ENCODE peak calls at places on chromosomes 3 and 15, in eight cellular contexts. C, A, K, R, G, Y, X and Z are unnamed samples.

GRCh38 chr15:70045045-70045444 is 52.7 kb downstream of the TLE3 start:
- DNase-seq in C (no peak), A (no peak), K (peak; percentile 60), R (no peak), G (no peak), Y (no peak), X (no peak), Z (no peak)

GRCh38 chr3:52218454-52218853 is 7.0 kb downstream of the TLR9 start:
- DNase-seq in C (no peak), A (no peak), K (no peak), R (no peak), G (no peak), Y (no peak), X (no peak), Z (no peak)

GRCh38 chr15:101017935-101018849 is 99.0 kb downstream of the LRRK1 start:
- DNase-seq in C (no peak), A (no peak), K (peak; percentile 26), R (no peak), G (no peak), Y (no peak), X (no peak), Z (no peak)

GRCh38 chr3:194575484-194576210 is 57.6 kb downstream of the TMEM44 start:
- DNase-seq in C (peak; percentile 52), A (no peak), K (peak; percentile 87), R (no peak), G (no peak), Y (no peak), X (no peak), Z (no peak)

GRCh38 chr3:44932986-44933944 is 42.7 kb downstream of the ZDHHC3 start:
- DNase-seq in C (no peak), A (no peak), K (no peak), R (no peak), G (no peak), Y (no peak), X (no peak), Z (no peak)

GRCh38 chr3:60651799-60652198 is 599.5 kb downstream of the FHIT start:
- DNase-seq in C (no peak), A (no peak), K (no peak), R (no peak), G (no peak), Y (no peak), X (no peak), Z (no peak)

GRCh38 chr3:12730511-12731234 is 28.4 kb downstream of the TMEM40 start:
- DNase-seq in C (no peak), A (no peak), K (peak; percentile 58), R (no peak), G (no peak), Y (peak; percentile 56), X (no peak), Z (peak; percentile 80)

GRCh38 chr15:77497108-77497737 is 76.5 kb downstream of the HMG20A start:
- DNase-seq in C (no peak), A (no peak), K (peak; percentile 77), R (peak; percentile 66), G (no peak), Y (peak; percentile 63), X (no peak), Z (no peak)

GRCh38 chr3:33789183-33789954 is 9.1 kb upstream of the PDCD6IP start:
- DNase-seq in C (peak; percentile 37), A (no peak), K (no peak), R (no peak), G (no peak), Y (no peak), X (no peak), Z (no peak)

GRCh38 chr15:63504979-63505841 is 817 bp downstream of the USP3 start:
- DNase-seq in C (peak; percentile 70), A (peak; percentile 81), K (peak; percentile 84), R (peak; percentile 78), G (no peak), Y (peak; percentile 48), X (peak; percentile 83), Z (peak; percentile 78)

GRCh38 chr3:106822204-106822603 is 555.0 kb upstream of the CCDC54 start:
- DNase-seq in C (no peak), A (no peak), K (no peak), R (no peak), G (no peak), Y (no peak), X (no peak), Z (no peak)

GRCh38 chr15:68791431-68792283 is 29.0 kb downstream of the ANP32A start:
- DNase-seq in C (peak; percentile 36), A (peak; percentile 40), K (no peak), R (no peak), G (no peak), Y (no peak), X (peak; percentile 68), Z (no peak)

GRCh38 chr3:43754316-43754715 is 63.6 kb downstream of the ABHD5 start:
- DNase-seq in C (no peak), A (no peak), K (peak; percentile 56), R (no peak), G (no peak), Y (peak; percentile 48), X (no peak), Z (no peak)

GRCh38 chr15:80856400-80856799 is 77.2 kb downstream of the CEMIP start:
- DNase-seq in C (peak; percentile 63), A (peak; percentile 16), K (no peak), R (peak; percentile 63), G (no peak), Y (peak; percentile 44), X (no peak), Z (peak; percentile 60)

GRCh38 chr15:101161656-101162055 is 90.2 kb downstream of the CHSY1 start:
- DNase-seq in C (no peak), A (no peak), K (no peak), R (no peak), G (no peak), Y (no peak), X (no peak), Z (no peak)

GRCh38 chr3:179768080-179768479 is 115.2 kb downstream of the USP13 start:
- DNase-seq in C (peak; percentile 82), A (no peak), K (peak; percentile 73), R (peak; percentile 79), G (no peak), Y (no peak), X (no peak), Z (no peak)

GRCh38 chr15:99014803-99015676 is 7.4 kb upstream of the PGPEP1L start:
- DNase-seq in C (peak; percentile 88), A (no peak), K (peak; percentile 72), R (peak; percentile 78), G (peak; percentile 36), Y (peak; percentile 74), X (peak; percentile 73), Z (no peak)

DNA sequence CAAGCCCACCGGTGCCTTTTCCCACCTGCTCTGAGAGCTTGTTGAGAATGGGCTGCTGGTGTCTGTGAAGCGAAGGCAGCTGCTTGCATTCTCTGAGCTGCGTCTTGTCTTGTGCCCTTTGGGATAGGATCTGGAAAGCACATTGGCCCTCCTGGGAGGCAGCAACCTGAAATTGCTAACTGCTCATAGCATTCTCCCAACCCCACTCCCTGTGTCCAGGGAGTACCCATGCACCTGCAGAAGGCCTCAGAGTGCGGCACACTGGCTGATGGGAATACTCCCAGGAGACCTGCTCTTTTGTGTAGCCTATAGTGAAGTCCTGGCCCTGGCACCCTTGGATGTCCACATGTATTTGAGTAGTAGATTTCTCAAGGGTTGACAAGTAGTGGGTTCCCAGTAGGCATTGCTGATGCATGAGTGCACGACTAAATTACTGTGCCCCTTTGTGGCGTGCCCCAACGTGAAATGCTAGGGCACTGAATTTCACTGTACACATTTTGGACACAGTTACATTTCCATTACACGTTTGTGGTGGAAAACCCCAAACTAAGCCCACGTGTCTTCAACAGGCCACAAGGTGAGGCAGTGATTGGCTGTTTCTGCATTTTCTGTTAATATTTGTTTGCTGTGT is 3.7 kb downstream of the EPHB1 start:
- DNase-seq in C (no peak), A (no peak), K (no peak), R (no peak), G (no peak), Y (no peak), X (no peak), Z (no peak)
- H3K9me2 ChIP-seq in C (no peaks in the 10 kb centered on the region), A (no peaks in the 10 kb centered on the region), K (no peaks in the 10 kb centered on the region), R (no peaks in the 10 kb centered on the region), G (no peaks in the 10 kb centered on the region), Y (no peaks in the 10 kb centered on the region), X (no peaks in the 10 kb centered on the region), Z (no peaks in the 10 kb centered on the region)

DNA sequence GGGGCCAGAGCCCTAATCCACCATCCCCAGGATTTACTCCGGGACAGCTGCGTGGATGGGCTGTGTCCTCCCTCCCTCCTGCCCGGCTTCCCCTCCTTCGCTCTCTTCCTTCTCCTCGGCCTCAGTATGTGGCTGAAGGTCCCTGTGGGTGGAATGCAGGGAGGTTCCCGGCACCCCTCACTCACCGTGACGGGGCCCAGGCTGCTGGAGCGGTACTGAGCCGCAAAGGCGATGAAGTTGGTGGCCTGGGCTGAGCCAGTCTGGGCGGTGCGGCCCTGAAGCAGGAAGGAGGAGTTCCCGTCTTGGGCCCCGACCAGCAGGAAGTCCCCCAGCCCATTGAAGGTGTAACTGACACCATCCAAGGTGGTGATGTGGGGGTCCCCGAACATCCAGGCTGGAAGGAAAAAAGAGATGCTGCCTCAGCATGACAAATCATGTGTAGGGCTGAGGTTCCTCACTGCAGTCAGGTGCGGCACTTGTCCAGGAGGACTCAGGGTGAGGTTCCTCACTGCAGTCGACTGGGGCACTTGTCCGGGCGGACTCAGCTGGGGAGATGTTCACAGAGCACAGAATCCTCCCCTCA is 42.6 kb downstream of the MUC20 start:
- DNase-seq in C (no peak), A (no peak), K (no peak), R (peak; percentile 26), G (no peak), Y (no peak), X (no peak), Z (peak; percentile 21)
- H3K9me2 ChIP-seq in C (no peaks in the 10 kb centered on the region), A (no peaks in the 10 kb centered on the region), K (no peaks in the 10 kb centered on the region), R (no peaks in the 10 kb centered on the region), G (no peaks in the 10 kb centered on the region), Y (no peaks in the 10 kb centered on the region), X (no peaks in the 10 kb centered on the region), Z (no peaks in the 10 kb centered on the region)

DNA sequence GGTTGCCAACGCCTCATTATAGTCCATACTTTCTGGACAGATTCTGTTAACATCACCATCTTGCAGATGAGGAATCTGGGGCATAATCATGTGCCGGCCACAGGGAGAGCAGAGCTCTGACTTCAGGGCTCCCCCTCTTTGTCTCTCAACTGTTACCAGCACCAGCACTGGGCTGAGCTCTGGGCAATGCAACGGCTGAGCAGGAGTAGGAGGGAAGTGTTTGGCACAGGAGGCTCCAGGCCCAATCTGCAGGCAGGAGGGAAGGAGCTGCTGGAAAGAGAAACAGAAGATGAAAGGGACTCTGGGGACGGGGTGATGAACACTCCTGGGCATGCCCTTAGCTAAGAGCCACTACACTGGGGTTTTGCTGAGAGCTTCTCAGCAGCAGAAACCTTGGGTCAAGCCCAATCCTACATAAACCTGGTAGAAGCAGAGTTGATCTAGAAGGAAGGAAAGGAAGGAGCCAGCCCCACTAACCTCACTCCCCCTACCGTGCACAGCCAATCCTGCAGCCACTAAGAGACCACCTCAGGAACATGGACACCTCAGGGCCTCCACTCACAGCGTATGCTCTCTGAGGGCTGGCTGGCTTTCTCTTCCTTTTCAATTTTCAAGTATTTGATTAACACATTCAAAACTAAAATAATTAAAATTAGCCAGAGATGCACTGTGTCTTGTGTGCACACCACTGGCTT is 73.1 kb upstream of the SPATA12 start:
- DNase-seq in C (peak; percentile 45), A (no peak), K (no peak), R (no peak), G (no peak), Y (no peak), X (no peak), Z (peak; percentile 75)
- H3K9me2 ChIP-seq in C (no peaks in the 10 kb centered on the region), A (no peaks in the 10 kb centered on the region), K (no peaks in the 10 kb centered on the region), R (no peaks in the 10 kb centered on the region), G (no peaks in the 10 kb centered on the region), Y (no peaks in the 10 kb centered on the region), X (no peaks in the 10 kb centered on the region), Z (no peaks in the 10 kb centered on the region)

DNA sequence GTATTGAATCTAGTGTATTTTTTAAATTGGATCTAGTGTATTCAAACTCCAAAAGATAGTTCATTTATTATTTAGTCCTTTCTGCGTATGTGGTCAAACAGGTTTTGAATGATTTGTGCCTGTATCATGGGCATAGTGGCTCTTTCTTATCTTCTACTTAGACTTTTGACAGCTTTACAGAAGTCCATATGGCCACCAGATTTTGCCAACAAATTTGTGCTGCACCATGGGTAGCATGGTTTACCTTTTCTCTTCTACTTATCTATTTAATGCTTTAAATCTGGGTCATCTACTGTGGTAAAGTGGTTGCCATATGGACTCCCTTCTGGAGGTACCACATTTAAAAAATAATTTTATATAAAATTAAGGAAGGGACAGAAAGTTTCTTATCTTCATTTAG is 66.9 kb upstream of the CADM2 start:
- DNase-seq in C (no peak), A (no peak), K (no peak), R (no peak), G (no peak), Y (no peak), X (no peak), Z (no peak)
- H3K9me2 ChIP-seq in C (no peaks in the 10 kb centered on the region), A (no peaks in the 10 kb centered on the region), K (no peaks in the 10 kb centered on the region), R (no peaks in the 10 kb centered on the region), G (no peaks in the 10 kb centered on the region), Y (no peaks in the 10 kb centered on the region), X (no peaks in the 10 kb centered on the region), Z (no peaks in the 10 kb centered on the region)